ENCODE peak calls at places on chromosomes 4 and X, in eight cellular contexts. H is NT2/D1; E is pons; C is ovary; R is T-helper 9 cell; W is T-cell; Q is CD8-positive, alpha-beta memory T cell; U is lung microvascular endothelial cell. F is an unnamed sample.

GRCh38 chrX:77793950-77794349 is 7.9 kb upstream of the ATRX start:
- DNase-seq in H (no peak), E (no peak), C (no peak), R (no peak), W (no peak), Q (no peak), U (no peak), F (no peak)

GRCh38 chrX:64191281-64192010 is 14.1 kb downstream of the AMER1 start:
- DNase-seq in H (no peak), E (no peak), C (no peak), R (no peak), W (no peak), Q (no peak), U (no peak), F (no peak)

GRCh38 chrX:29435396-29435795 is 780.0 kb upstream of the MAGEB2 start:
- DNase-seq in H (no peak), E (no peak), C (no peak), R (no peak), W (no peak), Q (no peak), U (no peak), F (no peak)

GRCh38 chrX:2595258-2595657 is 94.5 kb upstream of the DHRSX start:
- DNase-seq in H (no peak), E (no peak), C (no peak), R (no peak), W (no peak), Q (no peak), U (no peak), F (no peak)

GRCh38 chr4:108044951-108045686 is 55.4 kb downstream of the HADH start:
- DNase-seq in H (no peak), E (no peak), C (no peak), R (no peak), W (no peak), Q (no peak), U (no peak), F (no peak)

GRCh38 chr4:56308384-56308783 is 78.9 kb downstream of the AASDH start:
- DNase-seq in H (no peak), E (no peak), C (no peak), R (no peak), W (no peak), Q (no peak), U (no peak), F (no peak)

GRCh38 chr4:35725131-35725530 is 519.2 kb downstream of the ARAP2 start:
- DNase-seq in H (peak; percentile 2), E (no peak), C (no peak), R (no peak), W (no peak), Q (no peak), U (no peak), F (no peak)

GRCh38 chr4:8192748-8193738 is 6.0 kb upstream of the SH3TC1 start:
- DNase-seq in H (no peak), E (peak; percentile 23), C (no peak), R (no peak), W (peak; percentile 34), Q (no peak), U (peak; percentile 86), F (no peak)

GRCh38 chr4:25448379-25449109 is 71.5 kb downstream of the ANAPC4 start:
- DNase-seq in H (peak; percentile 40), E (no peak), C (no peak), R (no peak), W (no peak), Q (no peak), U (peak; percentile 71), F (no peak)

GRCh38 chr4:141248029-141248428 is 27.3 kb downstream of the ZNF330 start:
- DNase-seq in H (no peak), E (no peak), C (no peak), R (no peak), W (no peak), Q (no peak), U (no peak), F (no peak)

GRCh38 chr4:20422398-20422797 is 170.7 kb downstream of the SLIT2 start:
- DNase-seq in H (peak; percentile 61), E (peak; percentile 53), C (peak; percentile 31), R (peak; percentile 3), W (no peak), Q (no peak), U (peak; percentile 55), F (peak; percentile 34)

GRCh38 chr4:147843162-147843561 is 111.3 kb downstream of the ARHGAP10 start:
- DNase-seq in H (no peak), E (no peak), C (no peak), R (no peak), W (no peak), Q (no peak), U (no peak), F (no peak)

GRCh38 chr4:182143086-182143821 is 99.9 kb upstream of the TENM3 start:
- DNase-seq in H (no peak), E (no peak), C (no peak), R (no peak), W (no peak), Q (no peak), U (no peak), F (peak; percentile 15)

GRCh38 chr4:53734584-53735363 is 143.5 kb upstream of the LNX1 start:
- DNase-seq in H (no peak), E (no peak), C (no peak), R (no peak), W (no peak), Q (no peak), U (peak; percentile 52), F (no peak)

GRCh38 chrX:45472968-45473367 is 272.3 kb upstream of the DIPK2B start:
- DNase-seq in H (no peak), E (no peak), C (no peak), R (no peak), W (no peak), Q (no peak), U (peak; percentile 77), F (no peak)

GRCh38 chrX:109856974-109857373 is 123.9 kb upstream of the ACSL4 start:
- DNase-seq in H (no peak), E (no peak), C (no peak), R (no peak), W (no peak), Q (no peak), U (peak; percentile 48), F (no peak)

GRCh38 chrX:149643496-149643895 is 11.9 kb upstream of the TMEM185A start:
- DNase-seq in H (no peak), E (no peak), C (no peak), R (no peak), W (no peak), Q (no peak), U (no peak), F (no peak)

GRCh38 chrX:45824471-45824870 is 623.8 kb upstream of the DIPK2B start:
- DNase-seq in H (no peak), E (no peak), C (peak; percentile 20), R (no peak), W (no peak), Q (no peak), U (peak; percentile 96), F (peak; percentile 72)

GRCh38 chrX:133475953-133476352 is 60.7 kb upstream of the GPC4 start:
- DNase-seq in H (no peak), E (no peak), C (no peak), R (no peak), W (no peak), Q (no peak), U (no peak), F (no peak)

GRCh38 chrX:129606918-129607317 is 47.8 kb downstream of the APLN start:
- DNase-seq in H (no peak), E (peak; percentile 64), C (peak; percentile 75), R (peak; percentile 58), W (peak; percentile 19), Q (peak; percentile 29), U (peak; percentile 58), F (peak; percentile 57)

GRCh38 chr4:74433043-74433442 is 11.9 kb upstream of the AREG start:
- DNase-seq in H (no peak), E (no peak), C (no peak), R (no peak), W (no peak), Q (no peak), U (no peak), F (no peak)

GRCh38 chr4:181944527-181944926 is 298.7 kb upstream of the TENM3 start:
- DNase-seq in H (no peak), E (no peak), C (no peak), R (no peak), W (no peak), Q (no peak), U (no peak), F (no peak)

GRCh38 chr4:188779586-188779985 is 640.3 kb downstream of the TRIML1 start:
- DNase-seq in H (no peak), E (no peak), C (no peak), R (no peak), W (no peak), Q (no peak), U (no peak), F (no peak)

GRCh38 chr4:112853662-112854256 is 195.7 kb upstream of the ANK2 start:
- DNase-seq in H (no peak), E (peak; percentile 61), C (no peak), R (no peak), W (no peak), Q (no peak), U (peak; percentile 5), F (no peak)

GRCh38 chrX:63363788-63364187 is 12.7 kb upstream of the SPIN4 start:
- DNase-seq in H (no peak), E (no peak), C (no peak), R (no peak), W (no peak), Q (no peak), U (no peak), F (no peak)

GRCh38 chr4:2462992-2463762 is 5.7 kb upstream of the RNF4 start:
- DNase-seq in H (no peak), E (no peak), C (no peak), R (no peak), W (no peak), Q (no peak), U (no peak), F (no peak)

GRCh38 chr4:6272863-6273660 is 3.4 kb downstream of the WFS1 start:
- DNase-seq in H (no peak), E (no peak), C (peak; percentile 53), R (no peak), W (no peak), Q (no peak), U (no peak), F (no peak)

GRCh38 chr4:53552711-53553110 is 38.6 kb downstream of the LNX1 start:
- DNase-seq in H (no peak), E (no peak), C (no peak), R (no peak), W (no peak), Q (no peak), U (no peak), F (no peak)

GRCh38 chr4:37068580-37068979 is 176.0 kb upstream of the NWD2 start:
- DNase-seq in H (no peak), E (no peak), C (no peak), R (no peak), W (no peak), Q (no peak), U (no peak), F (no peak)

GRCh38 chr4:53480909-53481308 is 103.5 kb downstream of the FIP1L1 start:
- DNase-seq in H (peak; percentile 33), E (no peak), C (no peak), R (no peak), W (no peak), Q (no peak), U (no peak), F (no peak)

GRCh38 chr4:80237992-80238391 is 28.5 kb upstream of the FGF5 start:
- DNase-seq in H (no peak), E (no peak), C (no peak), R (no peak), W (no peak), Q (no peak), U (peak; percentile 84), F (no peak)

GRCh38 chr4:37588150-37588549 is 98.0 kb downstream of the RELL1 start:
- DNase-seq in H (no peak), E (no peak), C (no peak), R (no peak), W (no peak), Q (no peak), U (no peak), F (no peak)

GRCh38 chrX:153700967-153701366 is 13.2 kb downstream of the SLC6A8 start:
- DNase-seq in H (no peak), E (no peak), C (no peak), R (no peak), W (no peak), Q (no peak), U (no peak), F (no peak)

GRCh38 chr4:139750099-139750498 is 84.5 kb downstream of the MGST2 start:
- DNase-seq in H (no peak), E (no peak), C (no peak), R (no peak), W (no peak), Q (no peak), U (no peak), F (no peak)

F was measured in uterus.